ENCODE peak calls at places on chromosome 4, in five cellular contexts. One of them, this sample, is unnamed.

GRCh38 chr4:159162576-159162975 is 59.7 kb downstream of the RAPGEF2 start:
- DNase-seq in neuronal stem cell: no peak
- DNase-seq in mesenchymal stem cell: no peak
- DNase-seq in H1: no peak
- DNase-seq in trophoblast cell: peak
- DNase-seq in this sample: no peak

GRCh38 chr4:61583696-61584095 is 383.6 kb downstream of the ADGRL3 start:
- DNase-seq in neuronal stem cell: no peak
- DNase-seq in mesenchymal stem cell: peak
- DNase-seq in H1: no peak
- DNase-seq in trophoblast cell: peak
- DNase-seq in this sample: no peak

GRCh38 chr4:87734084-87734483 is 65.3 kb upstream of the IBSP start:
- DNase-seq in neuronal stem cell: no peak
- DNase-seq in mesenchymal stem cell: no peak
- DNase-seq in H1: peak
- DNase-seq in trophoblast cell: no peak
- DNase-seq in this sample: no peak

GRCh38 chr4:104868942-104869341 is 277.7 kb upstream of the TET2 start:
- DNase-seq in neuronal stem cell: no peak
- DNase-seq in mesenchymal stem cell: no peak
- DNase-seq in H1: no peak
- DNase-seq in trophoblast cell: no peak
- DNase-seq in this sample: no peak

GRCh38 chr4:184958127-184958806 is 60.0 kb upstream of the HELT start:
- DNase-seq in neuronal stem cell: no peak
- DNase-seq in mesenchymal stem cell: no peak
- DNase-seq in H1: no peak
- DNase-seq in trophoblast cell: no peak
- DNase-seq in this sample: peak

GRCh38 chr4:67744561-67745283 is 9.5 kb downstream of the GNRHR start:
- DNase-seq in neuronal stem cell: no peak
- DNase-seq in mesenchymal stem cell: peak
- DNase-seq in H1: no peak
- DNase-seq in trophoblast cell: peak
- DNase-seq in this sample: no peak

GRCh38 chr4:22179124-22179874 is 230.7 kb upstream of the KCNIP4 start:
- DNase-seq in neuronal stem cell: no peak
- DNase-seq in mesenchymal stem cell: peak
- DNase-seq in H1: no peak
- DNase-seq in trophoblast cell: no peak
- DNase-seq in this sample: no peak

GRCh38 chr4:80812145-80812544 is 218.4 kb upstream of the BMP3 start:
- DNase-seq in neuronal stem cell: no peak
- DNase-seq in mesenchymal stem cell: no peak
- DNase-seq in H1: no peak
- DNase-seq in trophoblast cell: no peak
- DNase-seq in this sample: no peak

GRCh38 chr4:55458611-55459010 is 62.9 kb downstream of the TMEM165 start:
- DNase-seq in neuronal stem cell: no peak
- DNase-seq in mesenchymal stem cell: no peak
- DNase-seq in H1: no peak
- DNase-seq in trophoblast cell: no peak
- DNase-seq in this sample: no peak

GRCh38 chr4:89658701-89659024 is 178.3 kb downstream of the SNCA start:
- DNase-seq in neuronal stem cell: no peak
- DNase-seq in mesenchymal stem cell: no peak
- DNase-seq in H1: no peak
- DNase-seq in trophoblast cell: no peak
- DNase-seq in this sample: no peak

GRCh38 chr4:10079951-10080873 is 36.4 kb downstream of the WDR1 start:
- DNase-seq in neuronal stem cell: no peak
- DNase-seq in mesenchymal stem cell: no peak
- DNase-seq in H1: no peak
- DNase-seq in trophoblast cell: no peak
- DNase-seq in this sample: no peak

GRCh38 chr4:77990456-77990855 is 66.7 kb upstream of the FRAS1 start:
- DNase-seq in neuronal stem cell: no peak
- DNase-seq in mesenchymal stem cell: no peak
- DNase-seq in H1: no peak
- DNase-seq in trophoblast cell: no peak
- DNase-seq in this sample: no peak

GRCh38 chr4:3226944-3227343 is 22.0 kb upstream of the MSANTD1 start:
- DNase-seq in neuronal stem cell: no peak
- DNase-seq in mesenchymal stem cell: no peak
- DNase-seq in H1: no peak
- DNase-seq in trophoblast cell: no peak
- DNase-seq in this sample: no peak

GRCh38 chr4:3226467-3226866 is 22.5 kb upstream of the MSANTD1 start:
- DNase-seq in neuronal stem cell: no peak
- DNase-seq in mesenchymal stem cell: no peak
- DNase-seq in H1: no peak
- DNase-seq in trophoblast cell: peak
- DNase-seq in this sample: no peak

GRCh38 chr4:3225946-3226345 is 23.0 kb upstream of the MSANTD1 start:
- DNase-seq in neuronal stem cell: no peak
- DNase-seq in mesenchymal stem cell: no peak
- DNase-seq in H1: no peak
- DNase-seq in trophoblast cell: no peak
- DNase-seq in this sample: no peak

GRCh38 chr4:3223986-3224748 is 24.8 kb upstream of the MSANTD1 start:
- DNase-seq in neuronal stem cell: no peak
- DNase-seq in mesenchymal stem cell: no peak
- DNase-seq in H1: no peak
- DNase-seq in trophoblast cell: no peak
- DNase-seq in this sample: no peak

GRCh38 chr4:3224971-3225850 is 23.7 kb upstream of the MSANTD1 start:
- DNase-seq in neuronal stem cell: no peak
- DNase-seq in mesenchymal stem cell: no peak
- DNase-seq in H1: no peak
- DNase-seq in trophoblast cell: no peak
- DNase-seq in this sample: no peak
- H2BK12ac ChIP-seq in neuronal stem cell: no peak
- H2BK12ac ChIP-seq in mesenchymal stem cell: no peak
- H2BK12ac ChIP-seq in H1: no peak
- H2BK12ac ChIP-seq in trophoblast cell: no peak
- H2BK12ac ChIP-seq in this sample: no peak

GRCh38 chr4:139367421-139368090 is 65.3 kb upstream of the NDUFC1 start:
- DNase-seq in neuronal stem cell: no peak
- DNase-seq in mesenchymal stem cell: peak
- DNase-seq in H1: no peak
- DNase-seq in trophoblast cell: peak
- DNase-seq in this sample: no peak

GRCh38 chr4:139368990-139369389 is 66.7 kb upstream of the NDUFC1 start:
- DNase-seq in neuronal stem cell: no peak
- DNase-seq in mesenchymal stem cell: no peak
- DNase-seq in H1: no peak
- DNase-seq in trophoblast cell: no peak
- DNase-seq in this sample: no peak
- H2BK12ac ChIP-seq in neuronal stem cell: no peak
- H2BK12ac ChIP-seq in mesenchymal stem cell: no peak
- H2BK12ac ChIP-seq in H1: no peak
- H2BK12ac ChIP-seq in trophoblast cell: no peak
- H2BK12ac ChIP-seq in this sample: no peak

GRCh38 chr4:118755438-118756226 is 70.4 kb downstream of the METTL14 start:
- DNase-seq in neuronal stem cell: no peak
- DNase-seq in mesenchymal stem cell: no peak
- DNase-seq in H1: no peak
- DNase-seq in trophoblast cell: no peak
- DNase-seq in this sample: no peak
- H2BK12ac ChIP-seq in neuronal stem cell: no peak
- H2BK12ac ChIP-seq in mesenchymal stem cell: no peak
- H2BK12ac ChIP-seq in H1: no peak
- H2BK12ac ChIP-seq in trophoblast cell: no peak
- H2BK12ac ChIP-seq in this sample: no peak

GRCh38 chr4:121900132-121900983 is 30.1 kb upstream of the BBS7 start:
- DNase-seq in neuronal stem cell: peak
- DNase-seq in mesenchymal stem cell: peak
- DNase-seq in H1: peak
- DNase-seq in trophoblast cell: peak
- DNase-seq in this sample: peak

DNA sequence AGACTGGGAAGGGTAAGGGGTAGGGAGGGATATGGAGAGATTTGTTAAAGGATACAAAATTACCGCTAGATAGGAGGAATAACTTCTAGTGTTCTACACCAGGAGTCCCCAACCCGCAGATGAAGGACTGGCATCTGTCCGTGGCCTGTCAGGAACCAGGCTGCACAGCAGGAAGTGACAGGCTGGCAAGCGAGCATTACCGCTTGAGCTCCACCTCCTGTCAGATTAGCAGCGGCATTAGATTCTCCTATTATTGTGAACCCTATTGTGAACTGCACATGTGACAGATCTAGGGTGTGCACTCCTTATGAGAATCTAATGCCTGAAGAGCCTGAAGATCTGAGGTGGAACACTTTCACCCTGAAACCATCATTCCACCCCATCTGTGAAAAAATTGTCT is 27.9 kb upstream of the BBS7 start:
- DNase-seq in neuronal stem cell: no peak
- DNase-seq in mesenchymal stem cell: no peak
- DNase-seq in H1: no peak
- DNase-seq in trophoblast cell: peak
- DNase-seq in this sample: no peak
- H2BK12ac ChIP-seq in neuronal stem cell: no peak
- H2BK12ac ChIP-seq in mesenchymal stem cell: no peak
- H2BK12ac ChIP-seq in H1: no peak
- H2BK12ac ChIP-seq in trophoblast cell: no peak
- H2BK12ac ChIP-seq in this sample: no peak

GRCh38 chr4:5611656-5612187 is 96.6 kb downstream of the EVC2 start:
- DNase-seq in neuronal stem cell: no peak
- DNase-seq in mesenchymal stem cell: no peak
- DNase-seq in H1: no peak
- DNase-seq in trophoblast cell: no peak
- DNase-seq in this sample: no peak

GRCh38 chr4:5618051-5619010 is 90.0 kb downstream of the EVC2 start:
- DNase-seq in neuronal stem cell: no peak
- DNase-seq in mesenchymal stem cell: no peak
- DNase-seq in H1: no peak
- DNase-seq in trophoblast cell: peak
- DNase-seq in this sample: no peak

GRCh38 chr4:5619913-5620625 is 88.3 kb downstream of the EVC2 start:
- DNase-seq in neuronal stem cell: no peak
- DNase-seq in mesenchymal stem cell: peak
- DNase-seq in H1: no peak
- DNase-seq in trophoblast cell: no peak
- DNase-seq in this sample: no peak

GRCh38 chr4:5615496-5616075 is 92.8 kb downstream of the EVC2 start:
- DNase-seq in neuronal stem cell: no peak
- DNase-seq in mesenchymal stem cell: no peak
- DNase-seq in H1: no peak
- DNase-seq in trophoblast cell: peak
- DNase-seq in this sample: no peak

GRCh38 chr4:5616331-5616950 is 91.9 kb downstream of the EVC2 start:
- DNase-seq in neuronal stem cell: no peak
- DNase-seq in mesenchymal stem cell: no peak
- DNase-seq in H1: no peak
- DNase-seq in trophoblast cell: peak
- DNase-seq in this sample: no peak
- H2BK12ac ChIP-seq in neuronal stem cell: no peak
- H2BK12ac ChIP-seq in mesenchymal stem cell: no peak
- H2BK12ac ChIP-seq in H1: no peak
- H2BK12ac ChIP-seq in trophoblast cell: no peak
- H2BK12ac ChIP-seq in this sample: no peak

GRCh38 chr4:43567644-43568043 is 675.1 kb downstream of the GRXCR1 start:
- DNase-seq in neuronal stem cell: no peak
- DNase-seq in mesenchymal stem cell: no peak
- DNase-seq in H1: no peak
- DNase-seq in trophoblast cell: no peak
- DNase-seq in this sample: no peak
- H2BK12ac ChIP-seq in neuronal stem cell: no peak
- H2BK12ac ChIP-seq in mesenchymal stem cell: no peak
- H2BK12ac ChIP-seq in H1: no peak
- H2BK12ac ChIP-seq in trophoblast cell: no peak
- H2BK12ac ChIP-seq in this sample: no peak

GRCh38 chr4:8580321-8581093 is at the start of gene GPR78:
- DNase-seq in neuronal stem cell: peak
- DNase-seq in mesenchymal stem cell: peak
- DNase-seq in H1: peak
- DNase-seq in trophoblast cell: peak
- DNase-seq in this sample: peak
- H2BK12ac ChIP-seq in neuronal stem cell: no peak
- H2BK12ac ChIP-seq in mesenchymal stem cell: no peak
- H2BK12ac ChIP-seq in H1: peak
- H2BK12ac ChIP-seq in trophoblast cell: peak
- H2BK12ac ChIP-seq in this sample: no peak

GRCh38 chr4:100796333-100796732 is 278.5 kb upstream of the EMCN start:
- DNase-seq in neuronal stem cell: no peak
- DNase-seq in mesenchymal stem cell: no peak
- DNase-seq in H1: no peak
- DNase-seq in trophoblast cell: no peak
- DNase-seq in this sample: no peak

GRCh38 chr4:100795581-100795980 is 277.8 kb upstream of the EMCN start:
- DNase-seq in neuronal stem cell: no peak
- DNase-seq in mesenchymal stem cell: no peak
- DNase-seq in H1: no peak
- DNase-seq in trophoblast cell: no peak
- DNase-seq in this sample: no peak

GRCh38 chr4:100799767-100800539 is 282.1 kb upstream of the EMCN start:
- DNase-seq in neuronal stem cell: no peak
- DNase-seq in mesenchymal stem cell: no peak
- DNase-seq in H1: no peak
- DNase-seq in trophoblast cell: no peak
- DNase-seq in this sample: no peak

GRCh38 chr4:100797791-100798190 is 280.0 kb upstream of the EMCN start:
- DNase-seq in neuronal stem cell: no peak
- DNase-seq in mesenchymal stem cell: no peak
- DNase-seq in H1: no peak
- DNase-seq in trophoblast cell: no peak
- DNase-seq in this sample: no peak

DNA sequence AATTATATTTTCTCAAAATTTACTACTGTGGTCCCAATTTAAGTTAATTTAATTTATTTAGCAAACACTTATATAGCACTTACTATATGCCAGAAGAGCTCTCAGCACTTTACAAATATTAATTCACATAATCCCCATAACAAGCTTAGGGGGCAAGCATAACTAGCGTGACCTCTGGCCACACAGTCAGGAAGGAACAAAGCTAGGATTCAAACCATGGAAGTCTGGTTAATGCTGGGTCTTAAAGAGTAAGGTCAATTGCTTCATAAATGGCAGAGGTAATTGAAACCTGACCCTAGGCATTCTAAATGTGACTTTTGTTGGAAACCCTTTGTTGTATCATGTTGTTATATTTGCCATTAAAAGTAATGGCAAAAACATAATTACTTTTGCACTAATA is 279.5 kb upstream of the EMCN start:
- DNase-seq in neuronal stem cell: no peak
- DNase-seq in mesenchymal stem cell: no peak
- DNase-seq in H1: no peak
- DNase-seq in trophoblast cell: no peak
- DNase-seq in this sample: no peak
- H2BK12ac ChIP-seq in neuronal stem cell: no peak
- H2BK12ac ChIP-seq in mesenchymal stem cell: no peak
- H2BK12ac ChIP-seq in H1: no peak
- H2BK12ac ChIP-seq in trophoblast cell: no peak
- H2BK12ac ChIP-seq in this sample: no peak

This sample was measured in H9.